ENCODE peak calls at places on chromosomes 7 and 10, in seven cellular contexts. B is left lung, Y is heart left ventricle, F is GM12878, J is HCT116, U is right cardiac atrium, A is psoas muscle. G is an unnamed sample.

GRCh38 chr10:13690281-13690825 is 103.6 kb downstream of the PRPF18 start:
- ATAC-seq in B (no peak), Y (no peak), F (peak), J (no peak), U (no peak), A (no peak), G (no peak)

GRCh38 chr7:84697506-84697905 is 489.4 kb downstream of the SEMA3D start:
- ATAC-seq in B (no peak), Y (no peak), F (no peak), J (no peak), U (no peak), A (no peak), G (no peak)

GRCh38 chr7:73918926-73919693 is 58.2 kb downstream of the TMEM270 start:
- ATAC-seq in B (no peak), Y (no peak), F (no peak), J (no peak), U (no peak), A (no peak), G (no peak)

GRCh38 chr10:132446661-132447445 is 49.9 kb downstream of the PWWP2B start:
- ATAC-seq in B (peak), Y (peak), F (peak), J (peak), U (peak), A (peak), G (peak)

GRCh38 chr10:50929670-50930069 is 44.2 kb upstream of the A1CF start:
- ATAC-seq in B (no peak), Y (no peak), F (no peak), J (no peak), U (no peak), A (no peak), G (no peak)

GRCh38 chr7:150937848-150938561 is 40.1 kb downstream of the KCNH2 start:
- ATAC-seq in B (peak), Y (no peak), F (no peak), J (no peak), U (no peak), A (no peak), G (no peak)

GRCh38 chr7:43612599-43613589 is 30.0 kb downstream of the STK17A start:
- ATAC-seq in B (peak), Y (peak), F (peak), J (no peak), U (peak), A (no peak), G (no peak)

GRCh38 chr10:98920362-98920761 is 315.3 kb downstream of the HPSE2 start:
- ATAC-seq in B (no peak), Y (no peak), F (no peak), J (no peak), U (no peak), A (no peak), G (no peak)

GRCh38 chr7:105345003-105345402 is 43.7 kb downstream of the SRPK2 start:
- ATAC-seq in B (peak), Y (no peak), F (peak), J (no peak), U (no peak), A (no peak), G (no peak)

GRCh38 chr10:132544744-132545658 is 7.4 kb downstream of the INPP5A start:
- ATAC-seq in B (peak), Y (no peak), F (peak), J (no peak), U (no peak), A (no peak), G (no peak)

GRCh38 chr10:870564-871166 is 60.8 kb downstream of the LARP4B start:
- ATAC-seq in B (no peak), Y (no peak), F (peak), J (no peak), U (no peak), A (no peak), G (no peak)

GRCh38 chr7:132654150-132654549 is 77.9 kb upstream of the PLXNA4 start:
- ATAC-seq in B (no peak), Y (no peak), F (peak), J (peak), U (no peak), A (no peak), G (no peak)

GRCh38 chr10:46048152-46048551 is 2.1 kb upstream of the MSMB start:
- ATAC-seq in B (no peak), Y (no peak), F (no peak), J (peak), U (no peak), A (no peak), G (no peak)

GRCh38 chr10:49739426-49739825 is 22.7 kb downstream of the OGDHL start:
- ATAC-seq in B (no peak), Y (no peak), F (no peak), J (no peak), U (no peak), A (no peak), G (no peak)

GRCh38 chr7:133582766-133583523 is 330.1 kb downstream of the EXOC4 start:
- ATAC-seq in B (no peak), Y (no peak), F (no peak), J (no peak), U (no peak), A (no peak), G (no peak)

GRCh38 chr7:155611808-155612447 is 32.5 kb upstream of the RBM33 start:
- ATAC-seq in B (peak), Y (no peak), F (no peak), J (no peak), U (no peak), A (no peak), G (no peak)

GRCh38 chr10:3107426-3107961 is 40.1 kb downstream of the PFKP start:
- ATAC-seq in B (peak), Y (peak), F (no peak), J (no peak), U (peak), A (peak), G (peak)

GRCh38 chr10:77926566-77927342 is at the start of gene DLG5:
- ATAC-seq in B (peak), Y (peak), F (peak), J (peak), U (peak), A (peak), G (peak)

GRCh38 chr10:93171837-93172236 is 98.1 kb downstream of the CYP26A1 start:
- ATAC-seq in B (no peak), Y (no peak), F (no peak), J (no peak), U (no peak), A (no peak), G (no peak)

GRCh38 chr10:1209355-1209979 is 153.3 kb downstream of the WDR37 start:
- ATAC-seq in B (no peak), Y (no peak), F (no peak), J (no peak), U (no peak), A (no peak), G (no peak)

GRCh38 chr10:93999401-93999851 is 5.7 kb downstream of the PLCE1 start:
- ATAC-seq in B (peak), Y (peak), F (no peak), J (no peak), U (peak), A (no peak), G (peak)

GRCh38 chr7:106283501-106283830 is 1.3 kb downstream of the NAMPT start:
- ATAC-seq in B (no peak), Y (no peak), F (no peak), J (no peak), U (no peak), A (no peak), G (no peak)

GRCh38 chr7:47693161-47693740 is 111.3 kb upstream of the TNS3 start:
- ATAC-seq in B (no peak), Y (no peak), F (no peak), J (no peak), U (no peak), A (no peak), G (no peak)

GRCh38 chr7:780516-780915 is 51.8 kb upstream of the SUN1 start:
- ATAC-seq in B (no peak), Y (peak), F (no peak), J (no peak), U (peak), A (no peak), G (no peak)

GRCh38 chr10:112934193-112934592 is 15.9 kb upstream of the TCF7L2 start:
- ATAC-seq in B (no peak), Y (no peak), F (no peak), J (peak), U (no peak), A (no peak), G (no peak)

GRCh38 chr10:79123547-79123963 is 54.8 kb downstream of the ZMIZ1 start:
- ATAC-seq in B (no peak), Y (peak), F (no peak), J (no peak), U (no peak), A (peak), G (no peak)
- H3K27ac ChIP-seq in B (no peak), Y (peak), F (no peak), J (no peak), U (no peak), A (peak), G (no peak)

DNA sequence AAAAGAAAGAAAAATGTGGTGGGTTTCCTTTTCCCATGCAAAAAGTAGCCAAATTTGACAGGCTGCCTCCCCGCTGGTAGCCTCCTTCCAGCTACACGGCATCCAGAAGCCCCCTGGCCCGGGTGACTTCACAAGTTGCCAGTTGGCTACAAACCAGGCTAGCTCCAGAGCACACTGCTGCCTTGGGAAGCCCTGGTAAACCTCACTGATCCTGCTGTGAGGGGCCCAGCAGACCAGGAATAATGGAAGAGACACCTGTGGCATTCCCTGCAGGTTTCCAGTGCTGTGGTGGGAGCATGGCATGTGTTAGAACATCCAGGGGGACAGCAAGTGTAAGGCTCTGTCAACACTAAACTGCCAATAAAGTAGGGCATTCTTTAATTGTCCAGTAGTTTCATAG is 55.7 kb upstream of the TM9SF3 start:
- ATAC-seq in B (no peak), Y (no peak), F (no peak), J (no peak), U (no peak), A (no peak), G (no peak)
- H3K27ac ChIP-seq in B (no peak), Y (no peak), F (no peak), J (no peak), U (no peak), A (no peak), G (no peak)

GRCh38 chr10:24249829-24250415 is 41.0 kb downstream of the KIAA1217 start:
- ATAC-seq in B (peak), Y (no peak), F (no peak), J (no peak), U (no peak), A (peak), G (no peak)
- H3K27ac ChIP-seq in B (no peak), Y (no peak), F (no peak), J (no peak), U (no peak), A (peak), G (no peak)

GRCh38 chr7:134630890-134631289 is 15.8 kb upstream of the BPGM start:
- ATAC-seq in B (no peak), Y (no peak), F (no peak), J (no peak), U (no peak), A (no peak), G (no peak)
- H3K27ac ChIP-seq in B (no peak), Y (no peak), F (no peak), J (no peak), U (no peak), A (no peak), G (no peak)

GRCh38 chr7:30815016-30815854 is 44.0 kb downstream of the MINDY4 start:
- ATAC-seq in B (peak), Y (peak), F (no peak), J (no peak), U (peak), A (peak), G (peak)

GRCh38 chr7:30816291-30817059 is 45.3 kb downstream of the MINDY4 start:
- ATAC-seq in B (no peak), Y (peak), F (no peak), J (no peak), U (peak), A (no peak), G (peak)

GRCh38 chr7:30813466-30813865 is 42.2 kb downstream of the MINDY4 start:
- ATAC-seq in B (no peak), Y (peak), F (no peak), J (no peak), U (no peak), A (peak), G (peak)

GRCh38 chr7:30812676-30813075 is 41.5 kb downstream of the MINDY4 start:
- ATAC-seq in B (no peak), Y (no peak), F (no peak), J (no peak), U (no peak), A (no peak), G (no peak)

GRCh38 chr7:30817060-30817770 is 46.0 kb downstream of the MINDY4 start:
- ATAC-seq in B (peak), Y (peak), F (no peak), J (peak), U (peak), A (no peak), G (no peak)
- H3K27ac ChIP-seq in B (peak), Y (peak), F (no peak), J (no peak), U (peak), A (peak), G (peak)

G was measured in gastroesophageal sphincter.